ENCODE peak calls at places on chromosomes 6 and 20, in four cellular contexts. One of them, this sample, is unnamed.

GRCh38 chr20:5545381-5545941 is 204.7 kb upstream of the SHLD1 start:
- DNase-seq in AG09309: no peak
- DNase-seq in right atrium auricular region: no peak
- DNase-seq in lower leg skin: no peak
- DNase-seq in this sample: no peak

GRCh38 chr6:63975685-63976084 is 340.1 kb downstream of the PHF3 start:
- DNase-seq in right atrium auricular region: no peak
- DNase-seq in lower leg skin: no peak
- DNase-seq in AG09309: no peak
- DNase-seq in this sample: no peak

GRCh38 chr6:52538921-52539354 is 37.9 kb downstream of the TRAM2 start:
- DNase-seq in AG09309: no peak
- DNase-seq in lower leg skin: peak
- DNase-seq in right atrium auricular region: no peak
- DNase-seq in this sample: no peak

GRCh38 chr20:41172296-41173140 is 35.2 kb downstream of the PLCG1 start:
- DNase-seq in lower leg skin: peak
- DNase-seq in right atrium auricular region: peak
- DNase-seq in AG09309: no peak
- DNase-seq in this sample: no peak

GRCh38 chr20:21704408-21705385 is 767 bp upstream of the PAX1 start:
- DNase-seq in right atrium auricular region: no peak
- DNase-seq in AG09309: no peak
- DNase-seq in lower leg skin: no peak
- DNase-seq in this sample: no peak

GRCh38 chr20:39445095-39445494 is 483.0 kb downstream of the DHX35 start:
- DNase-seq in lower leg skin: no peak
- DNase-seq in AG09309: no peak
- DNase-seq in right atrium auricular region: no peak
- DNase-seq in this sample: no peak

GRCh38 chr20:62724692-62725595 is 16.3 kb downstream of the NTSR1 start:
- DNase-seq in lower leg skin: no peak
- DNase-seq in right atrium auricular region: no peak
- DNase-seq in AG09309: no peak
- DNase-seq in this sample: no peak

GRCh38 chr6:159217595-159218275 is 48.5 kb downstream of the FNDC1 start:
- DNase-seq in right atrium auricular region: no peak
- DNase-seq in AG09309: no peak
- DNase-seq in lower leg skin: no peak
- DNase-seq in this sample: no peak

GRCh38 chr6:4776493-4776966 is 326 bp downstream of the CDYL start:
- DNase-seq in AG09309: no peak
- DNase-seq in lower leg skin: peak
- DNase-seq in right atrium auricular region: no peak
- DNase-seq in this sample: no peak

GRCh38 chr20:56974499-56975250 is 291.8 kb downstream of the BMP7 start:
- DNase-seq in right atrium auricular region: no peak
- DNase-seq in AG09309: peak
- DNase-seq in lower leg skin: no peak
- DNase-seq in this sample: no peak

GRCh38 chr6:106279179-106279578 is 46.4 kb downstream of the ATG5 start:
- DNase-seq in AG09309: no peak
- DNase-seq in right atrium auricular region: no peak
- DNase-seq in lower leg skin: no peak
- DNase-seq in this sample: no peak

GRCh38 chr6:178119-178518 is 114.2 kb upstream of the DUSP22 start:
- DNase-seq in AG09309: no peak
- DNase-seq in lower leg skin: peak
- DNase-seq in right atrium auricular region: no peak
- DNase-seq in this sample: no peak

GRCh38 chr6:139943391-139943790 is 568.9 kb upstream of the CITED2 start:
- DNase-seq in lower leg skin: no peak
- DNase-seq in right atrium auricular region: no peak
- DNase-seq in AG09309: peak
- DNase-seq in this sample: peak

GRCh38 chr6:117919775-117920492 is 12.9 kb downstream of the SLC35F1 start:
- DNase-seq in right atrium auricular region: no peak
- DNase-seq in AG09309: no peak
- DNase-seq in lower leg skin: no peak
- DNase-seq in this sample: no peak

GRCh38 chr6:117916483-117916882 is 9.4 kb downstream of the SLC35F1 start:
- DNase-seq in AG09309: no peak
- DNase-seq in right atrium auricular region: no peak
- DNase-seq in lower leg skin: no peak
- DNase-seq in this sample: no peak

GRCh38 chr6:117920493-117920845 is 13.4 kb downstream of the SLC35F1 start:
- DNase-seq in right atrium auricular region: no peak
- DNase-seq in lower leg skin: no peak
- DNase-seq in AG09309: no peak
- DNase-seq in this sample: no peak

GRCh38 chr6:117917176-117917575 is 10.1 kb downstream of the SLC35F1 start:
- DNase-seq in lower leg skin: no peak
- DNase-seq in AG09309: no peak
- DNase-seq in right atrium auricular region: no peak
- DNase-seq in this sample: no peak

DNA sequence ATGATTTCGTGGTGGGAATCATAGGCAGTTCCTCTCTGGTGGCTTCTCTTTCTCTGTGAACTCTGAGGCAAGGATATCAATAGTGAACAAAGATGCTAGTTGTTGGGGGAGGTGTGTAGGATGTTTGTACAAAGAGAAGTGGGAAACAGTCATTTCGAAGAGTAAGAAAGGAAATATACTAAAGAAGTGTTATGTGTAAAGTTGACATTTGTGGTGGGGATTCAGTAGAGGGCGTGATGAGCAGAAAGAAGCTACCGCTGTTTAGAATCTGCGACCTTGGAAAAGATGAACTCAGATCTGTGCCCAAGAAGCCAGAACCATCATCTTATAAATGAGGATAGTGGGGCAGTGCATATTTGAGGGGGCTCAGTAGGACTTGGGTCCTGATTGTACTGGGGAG is 11.4 kb downstream of the SLC35F1 start:
- DNase-seq in lower leg skin: no peak
- DNase-seq in right atrium auricular region: no peak
- DNase-seq in AG09309: no peak
- DNase-seq in this sample: no peak
- TF ChIP-seq CTCF in lower leg skin: no peak
- TF ChIP-seq CTCF in right atrium auricular region: no peak
- TF ChIP-seq CTCF in AG09309: no peak
- TF ChIP-seq CTCF in this sample: no peak

DNA sequence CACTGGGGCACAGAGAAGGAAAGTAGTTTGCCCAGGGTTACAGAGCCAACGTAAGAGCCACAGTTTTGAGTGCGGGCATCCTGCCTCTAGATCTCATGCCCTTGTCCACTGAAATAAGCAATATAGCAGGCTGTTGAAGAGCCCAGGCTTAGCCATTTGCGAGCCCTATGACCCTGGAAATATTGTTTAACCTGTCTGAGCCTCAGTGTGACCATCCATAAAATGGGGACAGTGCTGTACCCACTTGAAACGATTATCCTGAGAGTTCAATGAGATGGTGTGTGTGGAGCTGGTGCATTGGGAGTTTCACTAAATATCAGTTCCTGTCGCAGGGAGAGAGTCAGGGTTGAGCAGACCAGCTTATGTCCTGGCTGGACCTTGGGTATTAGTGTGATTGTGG is 173.1 kb upstream of the KCNG1 start:
- DNase-seq in AG09309: no peak
- DNase-seq in lower leg skin: no peak
- DNase-seq in right atrium auricular region: peak
- DNase-seq in this sample: no peak
- H3K4me3 ChIP-seq in AG09309: no peak
- H3K4me3 ChIP-seq in lower leg skin: no peak
- H3K4me3 ChIP-seq in right atrium auricular region: no peak
- H3K4me3 ChIP-seq in this sample: no peak

GRCh38 chr20:33693741-33694645 is 7.8 kb upstream of the E2F1 start:
- DNase-seq in lower leg skin: peak
- DNase-seq in AG09309: no peak
- DNase-seq in right atrium auricular region: peak
- DNase-seq in this sample: no peak
- TF ChIP-seq CTCF in lower leg skin: no peak
- TF ChIP-seq CTCF in AG09309: no peak
- TF ChIP-seq CTCF in right atrium auricular region: no peak
- TF ChIP-seq CTCF in this sample: no peak

GRCh38 chr6:122788208-122788607 is 850 bp upstream of the SMPDL3A start:
- DNase-seq in AG09309: no peak
- DNase-seq in right atrium auricular region: no peak
- DNase-seq in lower leg skin: no peak
- DNase-seq in this sample: no peak
- H3K4me3 ChIP-seq in AG09309: no peak
- H3K4me3 ChIP-seq in right atrium auricular region: no peak
- H3K4me3 ChIP-seq in lower leg skin: no peak
- H3K4me3 ChIP-seq in this sample: no peak

This sample was measured in kidney epithelial cell.